ENCODE peak calls at places on chromosomes 5 and 9, in six cellular contexts. J is occipital lobe, Y is Daoy, V is NCI-H460, X is Right ventricle myocardium inferior, C is aorta. D is an unnamed sample.

GRCh38 chr9:124293712-124294504 is 36.2 kb downstream of the NEK6 start:
- DNase-seq in J (no peak), Y (peak; percentile 61), V (no peak), X (no peak), C (no peak), D (no peak)

GRCh38 chr5:64632251-64632650 is 58.1 kb upstream of the SHISAL2B start:
- DNase-seq in J (peak; percentile 24), Y (peak; percentile 3), V (no peak), X (no peak), C (no peak), D (no peak)

GRCh38 chr5:40689442-40689841 is 9.7 kb downstream of the PTGER4 start:
- DNase-seq in J (no peak), Y (peak; percentile 92), V (peak; percentile 86), X (no peak), C (no peak), D (peak; percentile 73)

GRCh38 chr9:10059044-10059443 is 553.8 kb downstream of the PTPRD start:
- DNase-seq in J (no peak), Y (no peak), V (no peak), X (no peak), C (no peak), D (no peak)

GRCh38 chr9:78902051-78902450 is 605.1 kb downstream of the PSAT1 start:
- DNase-seq in J (no peak), Y (no peak), V (no peak), X (no peak), C (no peak), D (no peak)

GRCh38 chr5:28450997-28451396 is 1412.6 kb upstream of the CDH9 start:
- DNase-seq in J (no peak), Y (no peak), V (no peak), X (no peak), C (no peak), D (no peak)

GRCh38 chr5:159099049-159099760 is 511 bp downstream of the EBF1 start:
- DNase-seq in J (no peak), Y (peak; percentile 80), V (no peak), X (no peak), C (peak; percentile 78), D (no peak)

GRCh38 chr5:176736271-176736965 is 73.9 kb upstream of the UNC5A start:
- DNase-seq in J (no peak), Y (no peak), V (no peak), X (no peak), C (peak; percentile 19), D (no peak)

GRCh38 chr5:80217667-80218066 is 38.2 kb downstream of the SERINC5 start:
- DNase-seq in J (no peak), Y (no peak), V (no peak), X (no peak), C (no peak), D (no peak)

GRCh38 chr9:116452634-116453033 is 234.5 kb upstream of the TRIM32 start:
- DNase-seq in J (no peak), Y (no peak), V (no peak), X (no peak), C (no peak), D (no peak)

GRCh38 chr5:142974449-142974848 is 204.3 kb downstream of the ARHGAP26 start:
- DNase-seq in J (no peak), Y (no peak), V (no peak), X (no peak), C (no peak), D (no peak)

GRCh38 chr5:88952344-88952743 is 69.4 kb upstream of the MEF2C start:
- DNase-seq in J (no peak), Y (peak; percentile 24), V (peak; percentile 59), X (no peak), C (no peak), D (no peak)

GRCh38 chr9:95874989-95875304 is 544 bp upstream of the ERCC6L2 start:
- DNase-seq in J (peak; percentile 37), Y (peak; percentile 60), V (peak; percentile 22), X (peak; percentile 82), C (peak; percentile 87), D (peak; percentile 50)

GRCh38 chr9:74379718-74380117 is 117.4 kb upstream of the RORB start:
- DNase-seq in J (no peak), Y (peak; percentile 60), V (peak; percentile 1), X (no peak), C (no peak), D (no peak)

GRCh38 chr9:90107864-90108263 is 503.1 kb downstream of the GADD45G start:
- DNase-seq in J (no peak), Y (no peak), V (no peak), X (no peak), C (no peak), D (no peak)

GRCh38 chr5:16461782-16462181 is 3.8 kb downstream of the ZNF622 start:
- DNase-seq in J (no peak), Y (no peak), V (no peak), X (no peak), C (no peak), D (no peak)

GRCh38 chr5:53151713-53152458 is 42.3 kb upstream of the MOCS2 start:
- DNase-seq in J (no peak), Y (peak; percentile 29), V (no peak), X (no peak), C (no peak), D (no peak)

GRCh38 chr9:113619156-113619861 is 155.8 kb downstream of the RGS3 start:
- DNase-seq in J (no peak), Y (no peak), V (no peak), X (no peak), C (peak; percentile 55), D (no peak)

GRCh38 chr5:115375922-115376321 is 79.5 kb upstream of the CCDC112 start:
- DNase-seq in J (no peak), Y (no peak), V (no peak), X (no peak), C (no peak), D (no peak)

GRCh38 chr9:95736370-95736769 is 139.1 kb upstream of the ERCC6L2 start:
- DNase-seq in J (no peak), Y (peak; percentile 27), V (no peak), X (no peak), C (no peak), D (no peak)

GRCh38 chr9:85224729-85225128 is 517.0 kb downstream of the AGTPBP1 start:
- DNase-seq in J (no peak), Y (peak; percentile 86), V (no peak), X (no peak), C (no peak), D (no peak)

GRCh38 chr5:179367491-179367890 is 22.2 kb upstream of the ADAMTS2 start:
- DNase-seq in J (no peak), Y (no peak), V (no peak), X (no peak), C (peak; percentile 67), D (no peak)

GRCh38 chr5:145827275-145827674 is 7.9 kb downstream of the PRELID2 start:
- DNase-seq in J (no peak), Y (no peak), V (no peak), X (no peak), C (no peak), D (no peak)

GRCh38 chr9:95513722-95514121 is 3.0 kb downstream of the PTCH1 start:
- DNase-seq in J (no peak), Y (no peak), V (no peak), X (no peak), C (no peak), D (no peak)

GRCh38 chr5:179280095-179280490 is 65.2 kb downstream of the ADAMTS2 start:
- DNase-seq in J (no peak), Y (no peak), V (no peak), X (peak; percentile 49), C (peak; percentile 67), D (no peak)

GRCh38 chr5:11214851-11215250 is 453.8 kb upstream of the DAP start:
- DNase-seq in J (no peak), Y (no peak), V (no peak), X (no peak), C (no peak), D (no peak)

GRCh38 chr9:97411789-97412627 is at the start of gene TDRD7:
- DNase-seq in J (peak; percentile 72), Y (peak; percentile 94), V (peak; percentile 70), X (peak; percentile 94), C (peak; percentile 97), D (peak; percentile 83)

GRCh38 chr5:157518963-157519362 is 56.6 kb downstream of the ADAM19 start:
- DNase-seq in J (no peak), Y (no peak), V (no peak), X (no peak), C (no peak), D (no peak)

GRCh38 chr5:148791334-148791667 is 35.1 kb upstream of the ADRB2 start:
- DNase-seq in J (no peak), Y (peak; percentile 66), V (no peak), X (no peak), C (no peak), D (no peak)

GRCh38 chr9:136769710-136770191 is 5.4 kb upstream of the LCN15 start:
- DNase-seq in J (no peak), Y (peak; percentile 57), V (no peak), X (no peak), C (no peak), D (no peak)

GRCh38 chr5:142881076-142881466 is 110.9 kb downstream of the ARHGAP26 start:
- DNase-seq in J (peak; percentile 21), Y (no peak), V (no peak), X (no peak), C (no peak), D (no peak)